ENCODE peak calls at places on chromosome 18, in seven cellular contexts. S is A172, M is globus pallidus, C is right cardiac atrium, F is transverse colon, A is COR-L47, D is GDM1. Z is an unnamed sample.

GRCh38 chr18:12271376-12272235 is 17.4 kb downstream of the CIDEA start:
- DNase-seq in D (peak; percentile 63), F (peak; percentile 82), M (peak; percentile 45), C (peak; percentile 78), S (peak; percentile 78), A (peak; percentile 86), Z (peak; percentile 89)

GRCh38 chr18:60506682-60507081 is 134.1 kb upstream of the MC4R start:
- DNase-seq in S (no peak), C (no peak), D (no peak), F (no peak), A (no peak), M (no peak), Z (peak; percentile 62)

GRCh38 chr18:30106356-30106755 is 936.2 kb downstream of the DSC3 start:
- DNase-seq in D (no peak), F (no peak), C (no peak), A (no peak), S (peak; percentile 5), M (no peak), Z (peak; percentile 53)

GRCh38 chr18:13434854-13435253 is 216.3 kb downstream of the LDLRAD4 start:
- DNase-seq in S (no peak), M (no peak), D (no peak), C (no peak), A (no peak), F (no peak), Z (no peak)

GRCh38 chr18:58190842-58191530 is 147.0 kb downstream of the NEDD4L start:
- DNase-seq in A (no peak), D (no peak), F (no peak), S (no peak), M (no peak), C (no peak), Z (no peak)

GRCh38 chr18:25465152-25465790 is 113.3 kb upstream of the ZNF521 start:
- DNase-seq in A (no peak), F (no peak), S (no peak), M (no peak), D (no peak), C (no peak), Z (no peak)

GRCh38 chr18:10750386-10751035 is 224.7 kb downstream of the NAPG start:
- DNase-seq in M (no peak), S (no peak), A (no peak), C (no peak), D (no peak), F (no peak), Z (no peak)

GRCh38 chr18:79962311-79962710 is 2.1 kb upstream of the HSBP1L1 start:
- DNase-seq in A (no peak), S (no peak), M (no peak), C (no peak), D (no peak), F (no peak), Z (peak; percentile 56)

GRCh38 chr18:9831723-9832199 is 54.0 kb upstream of the TXNDC2 start:
- DNase-seq in C (no peak), A (no peak), D (no peak), F (no peak), M (no peak), S (no peak), Z (no peak)

GRCh38 chr18:8988262-8988871 is 114.1 kb upstream of the NDUFV2 start:
- DNase-seq in S (peak; percentile 62), D (peak; percentile 21), C (peak; percentile 35), F (peak; percentile 57), A (peak; percentile 78), M (peak; percentile 55), Z (peak; percentile 88)

GRCh38 chr18:11883153-11883552 is 25.0 kb downstream of the MPPE1 start:
- DNase-seq in M (peak; percentile 29), S (no peak), D (no peak), A (no peak), F (no peak), C (no peak), Z (peak; percentile 20)

GRCh38 chr18:38651736-38652135 is 1086.1 kb upstream of the CELF4 start:
- DNase-seq in F (no peak), A (no peak), S (no peak), C (no peak), D (no peak), M (no peak), Z (no peak)

GRCh38 chr18:58023108-58023507 is 20.9 kb upstream of the NEDD4L start:
- DNase-seq in C (no peak), M (no peak), D (no peak), A (no peak), F (no peak), S (no peak), Z (no peak)

GRCh38 chr18:75211002-75211621 is 515 bp downstream of the TSHZ1 start:
- DNase-seq in M (no peak), F (peak; percentile 21), A (no peak), C (no peak), S (peak; percentile 3), D (no peak), Z (peak; percentile 69)

GRCh38 chr18:68041327-68041726 is 524.8 kb upstream of the DSEL start:
- DNase-seq in D (no peak), S (no peak), F (no peak), C (no peak), A (no peak), M (no peak), Z (no peak)